ENCODE peak calls at places on chromosomes 11 and 22, in six cellular contexts. U is NAMALWA, F is AG20443, Y is cardiac fibroblast, S is germinal center, D is AG10803. K is an unnamed sample.

GRCh38 chr22:18110944-18111758 is 542 bp downstream of the TUBA8 start:
- DNase-seq in U (no peak), F (peak; percentile 25), Y (no peak), S (no peak), D (no peak), K (no peak)

GRCh38 chr22:30305519-30305905 is 16.2 kb upstream of the CASTOR1 start:
- DNase-seq in U (peak; percentile 60), F (peak; percentile 32), Y (peak; percentile 70), S (peak; percentile 71), D (no peak), K (no peak)

GRCh38 chr11:65547446-65548125 is 10.6 kb downstream of the LTBP3 start:
- DNase-seq in U (no peak), F (no peak), Y (no peak), S (no peak), D (no peak), K (peak; percentile 52)

GRCh38 chr11:86942212-86942611 is 13.0 kb downstream of the FZD4 start:
- DNase-seq in U (no peak), F (no peak), Y (no peak), S (no peak), D (no peak), K (no peak)

GRCh38 chr11:8283510-8284272 is 20.0 kb upstream of the LMO1 start:
- DNase-seq in U (no peak), F (no peak), Y (no peak), S (no peak), D (no peak), K (no peak)

GRCh38 chr22:39359659-39360195 is 9.9 kb downstream of the SYNGR1 start:
- DNase-seq in U (no peak), F (no peak), Y (no peak), S (no peak), D (no peak), K (no peak)

GRCh38 chr22:25757686-25758085 is 15.7 kb downstream of the MYO18B start:
- DNase-seq in U (no peak), F (no peak), Y (no peak), S (no peak), D (no peak), K (no peak)

GRCh38 chr11:8105666-8106065 is 24.7 kb downstream of the TUB start:
- DNase-seq in U (no peak), F (no peak), Y (peak; percentile 24), S (no peak), D (no peak), K (no peak)

GRCh38 chr11:101860694-101861371 is 54.0 kb upstream of the CEP126 start:
- DNase-seq in U (peak; percentile 70), F (peak; percentile 75), Y (peak; percentile 79), S (peak; percentile 24), D (peak; percentile 79), K (no peak)

GRCh38 chr11:134637091-134638015 is 225.3 kb upstream of the B3GAT1 start:
- DNase-seq in U (no peak), F (no peak), Y (no peak), S (no peak), D (no peak), K (no peak)

GRCh38 chr11:131033151-131033651 is 116.9 kb upstream of the SNX19 start:
- DNase-seq in U (no peak), F (peak; percentile 74), Y (peak; percentile 79), S (no peak), D (peak; percentile 87), K (no peak)

GRCh38 chr11:113296016-113296415 is 18.4 kb upstream of the TTC12 start:
- DNase-seq in U (no peak), F (no peak), Y (no peak), S (no peak), D (no peak), K (no peak)

GRCh38 chr22:43239102-43239875 is 52.4 kb upstream of the TTLL12 start:
- DNase-seq in U (no peak), F (no peak), Y (peak; percentile 36), S (no peak), D (no peak), K (no peak)

GRCh38 chr11:70899616-70900015 is 352.8 kb downstream of the SHANK2 start:
- DNase-seq in U (no peak), F (no peak), Y (no peak), S (no peak), D (no peak), K (no peak)

GRCh38 chr22:24728790-24729637 is 45.5 kb downstream of the PIWIL3 start:
- DNase-seq in U (no peak), F (no peak), Y (peak; percentile 89), S (no peak), D (no peak), K (no peak)

GRCh38 chr11:130179396-130180306 is 20.1 kb downstream of the ST14 start:
- DNase-seq in U (peak; percentile 82), F (no peak), Y (no peak), S (peak; percentile 27), D (no peak), K (no peak)

GRCh38 chr11:44826922-44827643 is 100.3 kb downstream of the TSPAN18 start:
- DNase-seq in U (no peak), F (no peak), Y (no peak), S (no peak), D (no peak), K (no peak)

GRCh38 chr11:111913997-111914396 is 1.5 kb downstream of the HSPB2 start:
- DNase-seq in U (no peak), F (peak; percentile 79), Y (peak; percentile 88), S (no peak), D (peak; percentile 87), K (no peak)

GRCh38 chr11:130451261-130452019 is 3.0 kb downstream of the ADAMTS15 start:
- DNase-seq in U (no peak), F (no peak), Y (peak; percentile 83), S (no peak), D (no peak), K (no peak)

GRCh38 chr11:12717851-12718291 is 43.6 kb downstream of the TEAD1 start:
- DNase-seq in U (peak; percentile 17), F (no peak), Y (no peak), S (no peak), D (no peak), K (peak; percentile 23)

GRCh38 chr22:47647720-47648119 is 885.3 kb downstream of the TBC1D22A start:
- DNase-seq in U (no peak), F (no peak), Y (no peak), S (no peak), D (no peak), K (no peak)

GRCh38 chr11:65556470-65557279 is 1.5 kb downstream of the LTBP3 start:
- DNase-seq in U (no peak), F (no peak), Y (no peak), S (no peak), D (no peak), K (no peak)

GRCh38 chr11:124748481-124749338 is 3.3 kb downstream of the VSIG2 start:
- DNase-seq in U (no peak), F (no peak), Y (no peak), S (no peak), D (no peak), K (no peak)

GRCh38 chr11:34987617-34988016 is 71.2 kb downstream of the PDHX start:
- DNase-seq in U (no peak), F (no peak), Y (no peak), S (no peak), D (no peak), K (no peak)

GRCh38 chr11:58564226-58564625 is 11.4 kb downstream of the LPXN start:
- DNase-seq in U (no peak), F (no peak), Y (no peak), S (no peak), D (no peak), K (no peak)

GRCh38 chr22:27752141-27752540 is 49.4 kb downstream of the MN1 start:
- DNase-seq in U (no peak), F (no peak), Y (no peak), S (no peak), D (no peak), K (no peak)

GRCh38 chr11:1866776-1867175 is 13.9 kb downstream of the LSP1 start:
- DNase-seq in U (no peak), F (no peak), Y (no peak), S (no peak), D (no peak), K (no peak)

GRCh38 chr11:131428853-131429252 is 58.4 kb downstream of the NTM start:
- DNase-seq in U (no peak), F (no peak), Y (no peak), S (no peak), D (no peak), K (no peak)

GRCh38 chr11:130553306-130553705 is 104.9 kb downstream of the ADAMTS15 start:
- DNase-seq in U (no peak), F (peak; percentile 72), Y (peak; percentile 42), S (no peak), D (peak; percentile 87), K (no peak)

GRCh38 chr11:94574193-94574961 is 7.2 kb downstream of the PIWIL4 start:
- DNase-seq in U (no peak), F (peak; percentile 51), Y (peak; percentile 64), S (no peak), D (peak; percentile 91), K (no peak)

GRCh38 chr11:17786824-17787525 is 52.4 kb downstream of the KCNC1 start:
- DNase-seq in U (no peak), F (peak; percentile 91), Y (peak; percentile 29), S (no peak), D (peak; percentile 47), K (no peak)

GRCh38 chr11:114392735-114393667 is 7.3 kb downstream of the C11orf71 start:
- DNase-seq in U (no peak), F (peak; percentile 30), Y (no peak), S (no peak), D (no peak), K (no peak)